ENCODE peak calls at places on chromosomes 1 and 21, in eight cellular contexts. One of them, this sample, is unnamed.

GRCh38 chr1:246018146-246018545 is 488.9 kb downstream of the SMYD3 start:
- DNase-seq in sigmoid colon: no peak
- DNase-seq in transverse colon: no peak
- DNase-seq in stomach: no peak
- DNase-seq in upper lobe of left lung: no peak
- DNase-seq in SK-N-SH: no peak
- DNase-seq in suprapubic skin: no peak
- DNase-seq in GM12878: no peak
- DNase-seq in this sample: no peak

GRCh38 chr21:17388226-17388625 is 124.6 kb upstream of the CXADR start:
- DNase-seq in sigmoid colon: no peak
- DNase-seq in transverse colon: no peak
- DNase-seq in stomach: no peak
- DNase-seq in upper lobe of left lung: no peak
- DNase-seq in SK-N-SH: no peak
- DNase-seq in suprapubic skin: no peak
- DNase-seq in GM12878: no peak
- DNase-seq in this sample: no peak

GRCh38 chr1:211612786-211613107 is 33.8 kb upstream of the SLC30A1 start:
- DNase-seq in sigmoid colon: no peak
- DNase-seq in transverse colon: no peak
- DNase-seq in stomach: no peak
- DNase-seq in upper lobe of left lung: no peak
- DNase-seq in SK-N-SH: no peak
- DNase-seq in suprapubic skin: no peak
- DNase-seq in GM12878: no peak
- DNase-seq in this sample: no peak

GRCh38 chr1:168572669-168573068 is 3.7 kb upstream of the XCL1 start:
- DNase-seq in sigmoid colon: no peak
- DNase-seq in transverse colon: no peak
- DNase-seq in stomach: no peak
- DNase-seq in upper lobe of left lung: no peak
- DNase-seq in SK-N-SH: no peak
- DNase-seq in suprapubic skin: no peak
- DNase-seq in GM12878: no peak
- DNase-seq in this sample: no peak

GRCh38 chr21:29238052-29238966 is 60.4 kb upstream of the BACH1 start:
- DNase-seq in sigmoid colon: no peak
- DNase-seq in transverse colon: no peak
- DNase-seq in stomach: no peak
- DNase-seq in upper lobe of left lung: no peak
- DNase-seq in SK-N-SH: no peak
- DNase-seq in suprapubic skin: no peak
- DNase-seq in GM12878: no peak
- DNase-seq in this sample: no peak

GRCh38 chr1:217036757-217037156 is 313.5 kb upstream of the ESRRG start:
- DNase-seq in sigmoid colon: no peak
- DNase-seq in transverse colon: no peak
- DNase-seq in stomach: no peak
- DNase-seq in upper lobe of left lung: no peak
- DNase-seq in SK-N-SH: no peak
- DNase-seq in suprapubic skin: no peak
- DNase-seq in GM12878: no peak
- DNase-seq in this sample: no peak

GRCh38 chr1:71882241-71883036 is 399.9 kb downstream of the NEGR1 start:
- DNase-seq in sigmoid colon: no peak
- DNase-seq in transverse colon: no peak
- DNase-seq in stomach: no peak
- DNase-seq in upper lobe of left lung: no peak
- DNase-seq in SK-N-SH: no peak
- DNase-seq in suprapubic skin: no peak
- DNase-seq in GM12878: no peak
- DNase-seq in this sample: no peak

GRCh38 chr1:230681599-230681998 is 32.3 kb downstream of the AGT start:
- DNase-seq in sigmoid colon: no peak
- DNase-seq in transverse colon: no peak
- DNase-seq in stomach: no peak
- DNase-seq in upper lobe of left lung: no peak
- DNase-seq in SK-N-SH: no peak
- DNase-seq in suprapubic skin: no peak
- DNase-seq in GM12878: no peak
- DNase-seq in this sample: no peak

GRCh38 chr1:109884242-109884891 is 26.3 kb upstream of the CSF1 start:
- DNase-seq in sigmoid colon: no peak
- DNase-seq in transverse colon: no peak
- DNase-seq in stomach: no peak
- DNase-seq in upper lobe of left lung: no peak
- DNase-seq in SK-N-SH: no peak
- DNase-seq in suprapubic skin: peak; percentile 53
- DNase-seq in GM12878: no peak
- DNase-seq in this sample: no peak

GRCh38 chr1:27589841-27590426 is 14.0 kb downstream of the AHDC1 start:
- DNase-seq in sigmoid colon: peak; percentile 85
- DNase-seq in transverse colon: no peak
- DNase-seq in stomach: no peak
- DNase-seq in upper lobe of left lung: peak; percentile 77
- DNase-seq in SK-N-SH: peak; percentile 87
- DNase-seq in suprapubic skin: no peak
- DNase-seq in GM12878: no peak
- DNase-seq in this sample: no peak

GRCh38 chr1:27891196-27891889 is 19.0 kb downstream of the THEMIS2 start:
- DNase-seq in sigmoid colon: peak; percentile 62
- DNase-seq in transverse colon: peak; percentile 63
- DNase-seq in stomach: no peak
- DNase-seq in upper lobe of left lung: peak; percentile 63
- DNase-seq in SK-N-SH: no peak
- DNase-seq in suprapubic skin: no peak
- DNase-seq in GM12878: peak; percentile 86
- DNase-seq in this sample: no peak

GRCh38 chr1:26320896-26321295 is 3.1 kb downstream of the CD52 start:
- DNase-seq in sigmoid colon: no peak
- DNase-seq in transverse colon: no peak
- DNase-seq in stomach: no peak
- DNase-seq in upper lobe of left lung: no peak
- DNase-seq in SK-N-SH: no peak
- DNase-seq in suprapubic skin: no peak
- DNase-seq in GM12878: no peak
- DNase-seq in this sample: no peak

GRCh38 chr1:102861247-102861646 is 247.1 kb downstream of the COL11A1 start:
- DNase-seq in sigmoid colon: no peak
- DNase-seq in transverse colon: no peak
- DNase-seq in stomach: no peak
- DNase-seq in upper lobe of left lung: no peak
- DNase-seq in SK-N-SH: no peak
- DNase-seq in suprapubic skin: no peak
- DNase-seq in GM12878: no peak
- DNase-seq in this sample: no peak

GRCh38 chr1:114757455-114758250 is at the start of gene CSDE1:
- DNase-seq in sigmoid colon: peak; percentile 99
- DNase-seq in transverse colon: peak; percentile 98
- DNase-seq in stomach: peak; percentile 98
- DNase-seq in upper lobe of left lung: peak; percentile 99
- DNase-seq in SK-N-SH: peak; percentile 86
- DNase-seq in suprapubic skin: peak; percentile 99
- DNase-seq in GM12878: peak; percentile 93
- DNase-seq in this sample: peak; percentile 98

GRCh38 chr1:114756009-114756892 is 1.5 kb downstream of the CSDE1 start:
- DNase-seq in sigmoid colon: no peak
- DNase-seq in transverse colon: no peak
- DNase-seq in stomach: no peak
- DNase-seq in upper lobe of left lung: no peak
- DNase-seq in SK-N-SH: no peak
- DNase-seq in suprapubic skin: no peak
- DNase-seq in GM12878: peak; percentile 54
- DNase-seq in this sample: no peak

GRCh38 chr1:114756949-114757454 is 782 bp downstream of the CSDE1 start:
- DNase-seq in sigmoid colon: peak; percentile 73
- DNase-seq in transverse colon: peak; percentile 32
- DNase-seq in stomach: peak; percentile 32
- DNase-seq in upper lobe of left lung: peak; percentile 62
- DNase-seq in SK-N-SH: peak; percentile 38
- DNase-seq in suprapubic skin: peak; percentile 83
- DNase-seq in GM12878: no peak
- DNase-seq in this sample: no peak

GRCh38 chr1:114753143-114753542 is 4.6 kb downstream of the CSDE1 start:
- DNase-seq in sigmoid colon: no peak
- DNase-seq in transverse colon: no peak
- DNase-seq in stomach: no peak
- DNase-seq in upper lobe of left lung: no peak
- DNase-seq in SK-N-SH: no peak
- DNase-seq in suprapubic skin: no peak
- DNase-seq in GM12878: no peak
- DNase-seq in this sample: no peak

DNA sequence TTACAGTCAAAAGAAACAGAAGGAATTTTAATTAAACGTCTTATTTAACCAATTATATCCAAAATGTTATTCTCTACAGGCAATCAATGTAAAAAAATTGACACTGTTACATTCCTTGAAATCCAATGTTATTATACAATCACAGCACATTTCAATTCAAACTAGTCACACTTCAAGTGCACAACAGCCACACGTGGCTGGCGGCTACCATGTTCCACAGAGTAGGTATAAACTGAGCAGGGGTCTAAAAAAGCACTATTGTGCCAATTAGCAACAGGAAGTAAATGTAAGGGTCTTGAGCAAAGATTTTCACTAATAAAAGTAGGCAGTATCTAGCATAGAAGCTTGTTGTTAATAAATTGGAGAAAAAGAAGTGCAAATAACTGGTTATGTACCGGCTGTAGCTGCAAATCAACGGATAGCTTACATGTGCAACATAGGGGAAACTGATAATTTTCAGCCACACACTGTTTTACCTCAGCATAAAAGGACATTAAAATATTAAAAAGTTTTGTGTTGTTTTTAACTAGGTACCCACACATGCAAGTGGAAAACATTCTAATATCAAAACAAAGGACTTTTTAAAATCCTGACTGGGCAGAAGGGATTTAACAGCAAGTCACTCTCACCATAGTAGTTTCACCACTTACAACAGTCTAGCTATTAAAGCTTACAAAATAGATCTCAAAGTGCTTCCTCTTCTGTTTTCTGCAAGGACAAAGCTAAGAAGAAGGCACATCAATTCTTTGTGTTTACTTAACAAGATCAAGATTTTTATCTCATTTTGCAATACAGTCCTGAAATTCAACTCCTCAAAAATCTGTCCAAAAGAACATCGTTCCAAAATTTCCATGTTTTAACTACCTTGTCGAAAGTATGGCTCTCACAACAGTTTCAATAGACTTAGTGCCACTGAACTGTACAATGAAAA is 2.5 kb downstream of the CSDE1 start:
- DNase-seq in sigmoid colon: no peak
- DNase-seq in transverse colon: no peak
- DNase-seq in stomach: no peak
- DNase-seq in upper lobe of left lung: no peak
- DNase-seq in SK-N-SH: no peak
- DNase-seq in suprapubic skin: no peak
- DNase-seq in GM12878: no peak
- DNase-seq in this sample: no peak
- TF ChIP-seq EP300 in sigmoid colon: no peak
- TF ChIP-seq EP300 in transverse colon: no peak
- TF ChIP-seq EP300 in stomach: no peak
- TF ChIP-seq EP300 in upper lobe of left lung: no peak
- TF ChIP-seq EP300 in SK-N-SH: no peak
- TF ChIP-seq EP300 in suprapubic skin: no peak
- TF ChIP-seq EP300 in GM12878: no peak
- TF ChIP-seq EP300 in this sample: no peak

GRCh38 chr1:178619104-178619503 is 105.9 kb upstream of the RALGPS2 start:
- DNase-seq in sigmoid colon: no peak
- DNase-seq in transverse colon: no peak
- DNase-seq in stomach: no peak
- DNase-seq in upper lobe of left lung: no peak
- DNase-seq in SK-N-SH: no peak
- DNase-seq in suprapubic skin: no peak
- DNase-seq in GM12878: no peak
- DNase-seq in this sample: no peak

GRCh38 chr1:178619523-178619922 is 105.5 kb upstream of the RALGPS2 start:
- DNase-seq in sigmoid colon: no peak
- DNase-seq in transverse colon: peak; percentile 41
- DNase-seq in stomach: no peak
- DNase-seq in upper lobe of left lung: no peak
- DNase-seq in SK-N-SH: no peak
- DNase-seq in suprapubic skin: no peak
- DNase-seq in GM12878: no peak
- DNase-seq in this sample: no peak

GRCh38 chr1:178613271-178613945 is 100.5 kb downstream of the TEX35 start:
- DNase-seq in sigmoid colon: no peak
- DNase-seq in transverse colon: no peak
- DNase-seq in stomach: no peak
- DNase-seq in upper lobe of left lung: no peak
- DNase-seq in SK-N-SH: no peak
- DNase-seq in suprapubic skin: no peak
- DNase-seq in GM12878: no peak
- DNase-seq in this sample: no peak

GRCh38 chr1:178612261-178612660 is 99.4 kb downstream of the TEX35 start:
- DNase-seq in sigmoid colon: no peak
- DNase-seq in transverse colon: no peak
- DNase-seq in stomach: no peak
- DNase-seq in upper lobe of left lung: no peak
- DNase-seq in SK-N-SH: no peak
- DNase-seq in suprapubic skin: no peak
- DNase-seq in GM12878: no peak
- DNase-seq in this sample: no peak

GRCh38 chr1:178614286-178614685 is 101.4 kb downstream of the TEX35 start:
- DNase-seq in sigmoid colon: no peak
- DNase-seq in transverse colon: no peak
- DNase-seq in stomach: no peak
- DNase-seq in upper lobe of left lung: no peak
- DNase-seq in SK-N-SH: no peak
- DNase-seq in suprapubic skin: no peak
- DNase-seq in GM12878: no peak
- DNase-seq in this sample: no peak
- H3K4me1 ChIP-seq in sigmoid colon: no peaks in the 10 kb centered on the region
- H3K4me1 ChIP-seq in transverse colon: no peaks in the 10 kb centered on the region
- H3K4me1 ChIP-seq in stomach: no peaks in the 10 kb centered on the region
- H3K4me1 ChIP-seq in upper lobe of left lung: no peaks in the 10 kb centered on the region
- H3K4me1 ChIP-seq in SK-N-SH: peaks cover 12% of the 10 kb centered on the region
- H3K4me1 ChIP-seq in suprapubic skin: peaks cover 2% of the 10 kb centered on the region
- H3K4me1 ChIP-seq in GM12878: no peaks in the 10 kb centered on the region
- H3K4me1 ChIP-seq in this sample: no peaks in the 10 kb centered on the region

GRCh38 chr21:16320110-16320509 is 590.3 kb downstream of the USP25 start:
- DNase-seq in sigmoid colon: no peak
- DNase-seq in transverse colon: no peak
- DNase-seq in stomach: no peak
- DNase-seq in upper lobe of left lung: no peak
- DNase-seq in SK-N-SH: no peak
- DNase-seq in suprapubic skin: no peak
- DNase-seq in GM12878: no peak
- DNase-seq in this sample: no peak
- TF ChIP-seq POLR2AphosphoS5 in sigmoid colon: no peak
- TF ChIP-seq POLR2AphosphoS5 in transverse colon: no peak
- TF ChIP-seq POLR2AphosphoS5 in stomach: no peak
- TF ChIP-seq POLR2AphosphoS5 in upper lobe of left lung: no peak
- TF ChIP-seq POLR2AphosphoS5 in SK-N-SH: no peak
- TF ChIP-seq POLR2AphosphoS5 in suprapubic skin: no peak
- TF ChIP-seq POLR2AphosphoS5 in GM12878: no peak
- TF ChIP-seq POLR2AphosphoS5 in this sample: no peak

DNA sequence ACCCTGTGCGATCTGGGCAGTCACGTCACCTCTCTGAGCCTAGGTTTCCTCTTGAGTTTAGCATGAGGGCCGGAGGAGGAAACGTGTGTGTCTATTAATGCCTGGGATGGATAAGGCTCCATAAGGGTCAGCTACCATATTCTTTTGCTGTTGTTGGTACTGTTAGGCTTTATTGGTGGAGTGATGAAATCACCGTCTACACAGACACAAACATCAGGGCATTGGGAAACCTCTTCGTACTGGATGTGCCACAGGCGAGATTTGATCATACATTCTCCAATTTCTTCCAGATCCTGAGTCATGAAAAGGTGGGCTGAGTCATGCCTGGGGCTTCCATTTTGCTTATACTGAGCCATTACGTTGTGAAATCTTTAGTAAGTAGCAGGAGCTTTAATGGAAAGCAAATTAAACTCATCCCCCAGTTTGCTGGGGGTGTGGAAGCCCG is 24.9 kb upstream of the GRHL3 start:
- DNase-seq in sigmoid colon: peak; percentile 90
- DNase-seq in transverse colon: peak; percentile 37
- DNase-seq in stomach: no peak
- DNase-seq in upper lobe of left lung: no peak
- DNase-seq in SK-N-SH: no peak
- DNase-seq in suprapubic skin: peak; percentile 84
- DNase-seq in GM12878: no peak
- DNase-seq in this sample: no peak
- TF ChIP-seq EP300 in sigmoid colon: peak; percentile 15
- TF ChIP-seq EP300 in transverse colon: no peak
- TF ChIP-seq EP300 in stomach: no peak
- TF ChIP-seq EP300 in upper lobe of left lung: no peak
- TF ChIP-seq EP300 in SK-N-SH: no peak
- TF ChIP-seq EP300 in suprapubic skin: no peak
- TF ChIP-seq EP300 in GM12878: no peak
- TF ChIP-seq EP300 in this sample: no peak